ENCODE peak calls at places on chromosomes 5 and 9, in eight cellular contexts. One of them, this sample, is unnamed.
A peak's percentile ranks its signal among the peaks of the same experiment; 100 is the strongest.

GRCh38 chr9:133701981-133702797 is 36.0 kb downstream of the SARDH start:
- DNase-seq in lower leg skin: no peak
- DNase-seq in GM12865: no peak
- DNase-seq in pulmonary artery endothelial cell: no peak
- DNase-seq in astrocyte of the spinal cord: no peak
- DNase-seq in AG04450: no peak
- DNase-seq in sciatic nerve: peak; percentile 70
- DNase-seq in nucleus accumbens: no peak
- DNase-seq in this sample: peak; percentile 88

GRCh38 chr9:95131023-95131943 is 186.2 kb downstream of the FANCC start:
- DNase-seq in lower leg skin: peak; percentile 92
- DNase-seq in GM12865: peak; percentile 43
- DNase-seq in pulmonary artery endothelial cell: peak; percentile 13
- DNase-seq in astrocyte of the spinal cord: peak; percentile 71
- DNase-seq in AG04450: peak; percentile 32
- DNase-seq in sciatic nerve: peak; percentile 88
- DNase-seq in nucleus accumbens: peak; percentile 51
- DNase-seq in this sample: peak; percentile 47

GRCh38 chr9:132411091-132411508 is 1.1 kb downstream of the CFAP77 start:
- DNase-seq in lower leg skin: no peak
- DNase-seq in GM12865: peak; percentile 80
- DNase-seq in pulmonary artery endothelial cell: no peak
- DNase-seq in astrocyte of the spinal cord: peak; percentile 21
- DNase-seq in AG04450: no peak
- DNase-seq in sciatic nerve: no peak
- DNase-seq in nucleus accumbens: no peak
- DNase-seq in this sample: peak; percentile 85

GRCh38 chr5:149154629-149155028 is 13.3 kb downstream of the ABLIM3 start:
- DNase-seq in lower leg skin: no peak
- DNase-seq in GM12865: no peak
- DNase-seq in pulmonary artery endothelial cell: no peak
- DNase-seq in astrocyte of the spinal cord: no peak
- DNase-seq in AG04450: no peak
- DNase-seq in sciatic nerve: no peak
- DNase-seq in nucleus accumbens: no peak
- DNase-seq in this sample: no peak

GRCh38 chr5:178774446-178774845 is 44.0 kb upstream of the ZNF354A start:
- DNase-seq in lower leg skin: no peak
- DNase-seq in GM12865: no peak
- DNase-seq in pulmonary artery endothelial cell: no peak
- DNase-seq in astrocyte of the spinal cord: no peak
- DNase-seq in AG04450: no peak
- DNase-seq in sciatic nerve: no peak
- DNase-seq in nucleus accumbens: no peak
- DNase-seq in this sample: no peak

GRCh38 chr5:152499816-152500575 is 94.9 kb upstream of the NMUR2 start:
- DNase-seq in lower leg skin: no peak
- DNase-seq in GM12865: no peak
- DNase-seq in pulmonary artery endothelial cell: no peak
- DNase-seq in astrocyte of the spinal cord: no peak
- DNase-seq in AG04450: no peak
- DNase-seq in sciatic nerve: no peak
- DNase-seq in nucleus accumbens: no peak
- DNase-seq in this sample: no peak

GRCh38 chr5:95861858-95862561 is 39.5 kb upstream of the GLRX start:
- DNase-seq in lower leg skin: peak; percentile 34
- DNase-seq in GM12865: peak; percentile 36
- DNase-seq in pulmonary artery endothelial cell: no peak
- DNase-seq in astrocyte of the spinal cord: peak; percentile 75
- DNase-seq in AG04450: no peak
- DNase-seq in sciatic nerve: no peak
- DNase-seq in nucleus accumbens: no peak
- DNase-seq in this sample: no peak

GRCh38 chr5:119708076-119708790 is 78.9 kb downstream of the FAM170A start:
- DNase-seq in lower leg skin: no peak
- DNase-seq in GM12865: no peak
- DNase-seq in pulmonary artery endothelial cell: no peak
- DNase-seq in astrocyte of the spinal cord: no peak
- DNase-seq in AG04450: no peak
- DNase-seq in sciatic nerve: no peak
- DNase-seq in nucleus accumbens: no peak
- DNase-seq in this sample: no peak

GRCh38 chr5:84450617-84451414 is 66.1 kb upstream of the EDIL3 start:
- DNase-seq in lower leg skin: no peak
- DNase-seq in GM12865: no peak
- DNase-seq in pulmonary artery endothelial cell: no peak
- DNase-seq in astrocyte of the spinal cord: peak; percentile 47
- DNase-seq in AG04450: no peak
- DNase-seq in sciatic nerve: no peak
- DNase-seq in nucleus accumbens: no peak
- DNase-seq in this sample: peak; percentile 1

GRCh38 chr9:69045821-69046220 is 10.3 kb downstream of the FXN start:
- DNase-seq in lower leg skin: peak; percentile 65
- DNase-seq in GM12865: no peak
- DNase-seq in pulmonary artery endothelial cell: no peak
- DNase-seq in astrocyte of the spinal cord: no peak
- DNase-seq in AG04450: no peak
- DNase-seq in sciatic nerve: no peak
- DNase-seq in nucleus accumbens: no peak
- DNase-seq in this sample: no peak

GRCh38 chr5:56070795-56071539 is 76.2 kb upstream of the IL6ST start:
- DNase-seq in lower leg skin: no peak
- DNase-seq in GM12865: no peak
- DNase-seq in pulmonary artery endothelial cell: no peak
- DNase-seq in astrocyte of the spinal cord: no peak
- DNase-seq in AG04450: no peak
- DNase-seq in sciatic nerve: no peak
- DNase-seq in nucleus accumbens: no peak
- DNase-seq in this sample: no peak

GRCh38 chr9:38682713-38683112 is 37.2 kb downstream of the FAM240B start:
- DNase-seq in lower leg skin: no peak
- DNase-seq in GM12865: no peak
- DNase-seq in pulmonary artery endothelial cell: peak; percentile 19
- DNase-seq in astrocyte of the spinal cord: peak; percentile 91
- DNase-seq in AG04450: peak; percentile 72
- DNase-seq in sciatic nerve: no peak
- DNase-seq in nucleus accumbens: no peak
- DNase-seq in this sample: no peak

GRCh38 chr5:112917453-112918005 is 4.5 kb downstream of the REEP5 start:
- DNase-seq in lower leg skin: no peak
- DNase-seq in GM12865: peak; percentile 45
- DNase-seq in pulmonary artery endothelial cell: no peak
- DNase-seq in astrocyte of the spinal cord: peak; percentile 7
- DNase-seq in AG04450: no peak
- DNase-seq in sciatic nerve: no peak
- DNase-seq in nucleus accumbens: no peak
- DNase-seq in this sample: peak; percentile 40

GRCh38 chr5:143416411-143416810 is 12.9 kb upstream of the NR3C1 start:
- DNase-seq in lower leg skin: no peak
- DNase-seq in GM12865: no peak
- DNase-seq in pulmonary artery endothelial cell: no peak
- DNase-seq in astrocyte of the spinal cord: no peak
- DNase-seq in AG04450: no peak
- DNase-seq in sciatic nerve: no peak
- DNase-seq in nucleus accumbens: no peak
- DNase-seq in this sample: no peak

GRCh38 chr5:176735383-176736265 is 74.7 kb upstream of the UNC5A start:
- DNase-seq in lower leg skin: peak; percentile 68
- DNase-seq in GM12865: no peak
- DNase-seq in pulmonary artery endothelial cell: no peak
- DNase-seq in astrocyte of the spinal cord: no peak
- DNase-seq in AG04450: no peak
- DNase-seq in sciatic nerve: peak; percentile 34
- DNase-seq in nucleus accumbens: no peak
- DNase-seq in this sample: no peak

GRCh38 chr5:34927785-34928184 is 1.6 kb upstream of the DNAJC21 start:
- DNase-seq in lower leg skin: no peak
- DNase-seq in GM12865: no peak
- DNase-seq in pulmonary artery endothelial cell: no peak
- DNase-seq in astrocyte of the spinal cord: no peak
- DNase-seq in AG04450: no peak
- DNase-seq in sciatic nerve: no peak
- DNase-seq in nucleus accumbens: no peak
- DNase-seq in this sample: no peak

GRCh38 chr5:124871299-124871698 is 124.9 kb upstream of the ZNF608 start:
- DNase-seq in lower leg skin: no peak
- DNase-seq in GM12865: no peak
- DNase-seq in pulmonary artery endothelial cell: no peak
- DNase-seq in astrocyte of the spinal cord: peak; percentile 75
- DNase-seq in AG04450: no peak
- DNase-seq in sciatic nerve: no peak
- DNase-seq in nucleus accumbens: no peak
- DNase-seq in this sample: no peak

GRCh38 chr9:26756881-26757280 is 135.7 kb downstream of the CAAP1 start:
- DNase-seq in lower leg skin: no peak
- DNase-seq in GM12865: no peak
- DNase-seq in pulmonary artery endothelial cell: no peak
- DNase-seq in astrocyte of the spinal cord: no peak
- DNase-seq in AG04450: no peak
- DNase-seq in sciatic nerve: no peak
- DNase-seq in nucleus accumbens: no peak
- DNase-seq in this sample: no peak

GRCh38 chr9:80797841-80798688 is 891.3 kb downstream of the TLE1 start:
- DNase-seq in lower leg skin: no peak
- DNase-seq in GM12865: no peak
- DNase-seq in pulmonary artery endothelial cell: no peak
- DNase-seq in astrocyte of the spinal cord: peak; percentile 77
- DNase-seq in AG04450: peak; percentile 60
- DNase-seq in sciatic nerve: no peak
- DNase-seq in nucleus accumbens: no peak
- DNase-seq in this sample: no peak

GRCh38 chr9:31089822-31090221 is 1294.6 kb upstream of the ACO1 start:
- DNase-seq in lower leg skin: no peak
- DNase-seq in GM12865: no peak
- DNase-seq in pulmonary artery endothelial cell: no peak
- DNase-seq in astrocyte of the spinal cord: peak; percentile 80
- DNase-seq in AG04450: no peak
- DNase-seq in sciatic nerve: no peak
- DNase-seq in nucleus accumbens: no peak
- DNase-seq in this sample: no peak

GRCh38 chr5:177169271-177169670 is 35.7 kb downstream of the NSD1 start:
- DNase-seq in lower leg skin: peak; percentile 67
- DNase-seq in GM12865: no peak
- DNase-seq in pulmonary artery endothelial cell: no peak
- DNase-seq in astrocyte of the spinal cord: no peak
- DNase-seq in AG04450: no peak
- DNase-seq in sciatic nerve: no peak
- DNase-seq in nucleus accumbens: no peak
- DNase-seq in this sample: no peak

GRCh38 chr5:114055318-114055788 is 306.5 kb upstream of the KCNN2 start:
- DNase-seq in lower leg skin: no peak
- DNase-seq in GM12865: no peak
- DNase-seq in pulmonary artery endothelial cell: no peak
- DNase-seq in astrocyte of the spinal cord: peak; percentile 61
- DNase-seq in AG04450: peak; percentile 6
- DNase-seq in sciatic nerve: no peak
- DNase-seq in nucleus accumbens: peak; percentile 28
- DNase-seq in this sample: no peak

GRCh38 chr9:129320575-129321311 is 142.7 kb upstream of the IER5L start:
- DNase-seq in lower leg skin: peak; percentile 89
- DNase-seq in GM12865: peak; percentile 72
- DNase-seq in pulmonary artery endothelial cell: peak; percentile 11
- DNase-seq in astrocyte of the spinal cord: peak; percentile 76
- DNase-seq in AG04450: peak; percentile 58
- DNase-seq in sciatic nerve: peak; percentile 79
- DNase-seq in nucleus accumbens: peak; percentile 58
- DNase-seq in this sample: no peak

GRCh38 chr5:121384359-121384758 is 467.3 kb upstream of the FTMT start:
- DNase-seq in lower leg skin: no peak
- DNase-seq in GM12865: no peak
- DNase-seq in pulmonary artery endothelial cell: no peak
- DNase-seq in astrocyte of the spinal cord: no peak
- DNase-seq in AG04450: no peak
- DNase-seq in sciatic nerve: no peak
- DNase-seq in nucleus accumbens: no peak
- DNase-seq in this sample: no peak

GRCh38 chr9:104256031-104256709 is 162.1 kb downstream of the SMC2 start:
- DNase-seq in lower leg skin: no peak
- DNase-seq in GM12865: no peak
- DNase-seq in pulmonary artery endothelial cell: no peak
- DNase-seq in astrocyte of the spinal cord: no peak
- DNase-seq in AG04450: no peak
- DNase-seq in sciatic nerve: no peak
- DNase-seq in nucleus accumbens: no peak
- DNase-seq in this sample: no peak

GRCh38 chr9:21994526-21994995 is at the start of gene CDKN2B-AS1:
- DNase-seq in lower leg skin: no peak
- DNase-seq in GM12865: peak; percentile 88
- DNase-seq in pulmonary artery endothelial cell: no peak
- DNase-seq in astrocyte of the spinal cord: peak; percentile 83
- DNase-seq in AG04450: no peak
- DNase-seq in sciatic nerve: no peak
- DNase-seq in nucleus accumbens: no peak
- DNase-seq in this sample: peak; percentile 92

GRCh38 chr9:90926920-90927319 is 125.3 kb downstream of the SYK start:
- DNase-seq in lower leg skin: no peak
- DNase-seq in GM12865: no peak
- DNase-seq in pulmonary artery endothelial cell: no peak
- DNase-seq in astrocyte of the spinal cord: no peak
- DNase-seq in AG04450: no peak
- DNase-seq in sciatic nerve: no peak
- DNase-seq in nucleus accumbens: no peak
- DNase-seq in this sample: no peak

GRCh38 chr9:121393318-121393717 is 23.3 kb upstream of the STOM start:
- DNase-seq in lower leg skin: no peak
- DNase-seq in GM12865: no peak
- DNase-seq in pulmonary artery endothelial cell: no peak
- DNase-seq in astrocyte of the spinal cord: no peak
- DNase-seq in AG04450: no peak
- DNase-seq in sciatic nerve: no peak
- DNase-seq in nucleus accumbens: no peak
- DNase-seq in this sample: no peak

GRCh38 chr9:128689293-128689770 is 310 bp downstream of the SET start:
- DNase-seq in lower leg skin: peak; percentile 91
- DNase-seq in GM12865: no peak
- DNase-seq in pulmonary artery endothelial cell: no peak
- DNase-seq in astrocyte of the spinal cord: peak; percentile 29
- DNase-seq in AG04450: no peak
- DNase-seq in sciatic nerve: peak; percentile 79
- DNase-seq in nucleus accumbens: peak; percentile 79
- DNase-seq in this sample: no peak

GRCh38 chr5:163384669-163385068 is 52.7 kb upstream of the CCNG1 start:
- DNase-seq in lower leg skin: no peak
- DNase-seq in GM12865: no peak
- DNase-seq in pulmonary artery endothelial cell: no peak
- DNase-seq in astrocyte of the spinal cord: no peak
- DNase-seq in AG04450: no peak
- DNase-seq in sciatic nerve: no peak
- DNase-seq in nucleus accumbens: no peak
- DNase-seq in this sample: no peak

GRCh38 chr5:86768699-86769202 is 151.0 kb downstream of the COX7C start:
- DNase-seq in lower leg skin: no peak
- DNase-seq in GM12865: no peak
- DNase-seq in pulmonary artery endothelial cell: no peak
- DNase-seq in astrocyte of the spinal cord: no peak
- DNase-seq in AG04450: no peak
- DNase-seq in sciatic nerve: no peak
- DNase-seq in nucleus accumbens: no peak
- DNase-seq in this sample: no peak

GRCh38 chr9:33446507-33447403 is 638 bp downstream of the AQP3 start:
- DNase-seq in lower leg skin: no peak
- DNase-seq in GM12865: peak; percentile 93
- DNase-seq in pulmonary artery endothelial cell: no peak
- DNase-seq in astrocyte of the spinal cord: peak; percentile 27
- DNase-seq in AG04450: peak; percentile 10
- DNase-seq in sciatic nerve: no peak
- DNase-seq in nucleus accumbens: no peak
- DNase-seq in this sample: peak; percentile 24

GRCh38 chr5:38660194-38660668 is 103.8 kb upstream of the LIFR start:
- DNase-seq in lower leg skin: no peak
- DNase-seq in GM12865: no peak
- DNase-seq in pulmonary artery endothelial cell: no peak
- DNase-seq in astrocyte of the spinal cord: no peak
- DNase-seq in AG04450: no peak
- DNase-seq in sciatic nerve: no peak
- DNase-seq in nucleus accumbens: no peak
- DNase-seq in this sample: no peak

GRCh38 chr9:6384732-6385131 is 28.3 kb upstream of the UHRF2 start:
- DNase-seq in lower leg skin: no peak
- DNase-seq in GM12865: peak; percentile 20
- DNase-seq in pulmonary artery endothelial cell: no peak
- DNase-seq in astrocyte of the spinal cord: no peak
- DNase-seq in AG04450: no peak
- DNase-seq in sciatic nerve: no peak
- DNase-seq in nucleus accumbens: no peak
- DNase-seq in this sample: peak; percentile 31

This sample was measured in OCI-LY7.